ENCODE peak calls at places on chromosome 14, in six cellular contexts. One of them, this sample, is unnamed.

GRCh38 chr14:22081352-22081751 is 407.7 kb upstream of the OR4E1 start:
- DNase-seq in GM12878: no peak
- DNase-seq in GM12891: no peak
- DNase-seq in HepG2: no peak
- DNase-seq in H1: no peak
- DNase-seq in K562: no peak
- DNase-seq in this sample: no peak

GRCh38 chr14:56300495-56300894 is 182.3 kb downstream of the PELI2 start:
- DNase-seq in H1: no peak
- DNase-seq in GM12891: no peak
- DNase-seq in K562: no peak
- DNase-seq in GM12878: no peak
- DNase-seq in HepG2: no peak
- DNase-seq in this sample: no peak

GRCh38 chr14:92716131-92716530 is 32.3 kb downstream of the LGMN start:
- DNase-seq in K562: no peak
- DNase-seq in HepG2: no peak
- DNase-seq in GM12878: no peak
- DNase-seq in GM12891: no peak
- DNase-seq in H1: no peak
- DNase-seq in this sample: no peak

GRCh38 chr14:54637829-54638446 is 71.0 kb downstream of the SAMD4A start:
- DNase-seq in GM12891: no peak
- DNase-seq in GM12878: no peak
- DNase-seq in H1: no peak
- DNase-seq in K562: no peak
- DNase-seq in HepG2: no peak
- DNase-seq in this sample: no peak

GRCh38 chr14:94450722-94451090 is 1.9 kb downstream of the SERPINA11 start:
- DNase-seq in HepG2: no peak
- DNase-seq in H1: no peak
- DNase-seq in GM12891: no peak
- DNase-seq in K562: no peak
- DNase-seq in GM12878: no peak
- DNase-seq in this sample: no peak

GRCh38 chr14:38964630-38965029 is 138.4 kb downstream of the SEC23A start:
- DNase-seq in GM12891: no peak
- DNase-seq in GM12878: no peak
- DNase-seq in HepG2: peak
- DNase-seq in K562: no peak
- DNase-seq in H1: no peak
- DNase-seq in this sample: no peak

GRCh38 chr14:105854600-105855245 is 328.3 kb downstream of the TMEM121 start:
- DNase-seq in K562: no peak
- DNase-seq in HepG2: no peak
- DNase-seq in GM12891: no peak
- DNase-seq in GM12878: no peak
- DNase-seq in H1: no peak
- DNase-seq in this sample: no peak

GRCh38 chr14:52286659-52287649 is 19.5 kb downstream of the PTGDR start:
- DNase-seq in HepG2: no peak
- DNase-seq in H1: no peak
- DNase-seq in K562: no peak
- DNase-seq in GM12878: no peak
- DNase-seq in GM12891: no peak
- DNase-seq in this sample: no peak

GRCh38 chr14:76426161-76426696 is 50.3 kb downstream of the ESRRB start:
- DNase-seq in K562: peak
- DNase-seq in GM12878: no peak
- DNase-seq in H1: no peak
- DNase-seq in GM12891: no peak
- DNase-seq in HepG2: no peak
- DNase-seq in this sample: no peak

GRCh38 chr14:80426686-80427085 is 215.4 kb upstream of the DIO2 start:
- DNase-seq in GM12878: no peak
- DNase-seq in K562: no peak
- DNase-seq in HepG2: no peak
- DNase-seq in H1: no peak
- DNase-seq in GM12891: no peak
- DNase-seq in this sample: no peak

GRCh38 chr14:61470261-61470953 is 149.0 kb downstream of the PRKCH start:
- DNase-seq in H1: no peak
- DNase-seq in GM12891: no peak
- DNase-seq in K562: no peak
- DNase-seq in HepG2: no peak
- DNase-seq in GM12878: no peak
- DNase-seq in this sample: no peak

GRCh38 chr14:54671537-54671936 is 104.6 kb downstream of the SAMD4A start:
- DNase-seq in K562: no peak
- DNase-seq in GM12891: no peak
- DNase-seq in H1: no peak
- DNase-seq in GM12878: no peak
- DNase-seq in HepG2: no peak
- DNase-seq in this sample: no peak

GRCh38 chr14:65268594-65268993 is 143.9 kb upstream of the FUT8 start:
- DNase-seq in HepG2: no peak
- DNase-seq in K562: no peak
- DNase-seq in GM12891: no peak
- DNase-seq in GM12878: no peak
- DNase-seq in H1: no peak
- DNase-seq in this sample: no peak

GRCh38 chr14:20998674-20999366 is at the start of gene SLC39A2:
- DNase-seq in HepG2: no peak
- DNase-seq in GM12878: no peak
- DNase-seq in H1: no peak
- DNase-seq in GM12891: no peak
- DNase-seq in K562: peak
- DNase-seq in this sample: no peak

GRCh38 chr14:26835949-26836570 is 238.2 kb upstream of the NOVA1 start:
- DNase-seq in GM12878: no peak
- DNase-seq in K562: no peak
- DNase-seq in GM12891: no peak
- DNase-seq in HepG2: no peak
- DNase-seq in H1: no peak
- DNase-seq in this sample: no peak

GRCh38 chr14:56120091-56120632 is 2.0 kb downstream of the PELI2 start:
- DNase-seq in H1: no peak
- DNase-seq in K562: no peak
- DNase-seq in HepG2: no peak
- DNase-seq in GM12878: no peak
- DNase-seq in GM12891: no peak
- DNase-seq in this sample: no peak

GRCh38 chr14:65019944-65020566 is 33.4 kb downstream of the FNTB start:
- DNase-seq in H1: no peak
- DNase-seq in K562: peak
- DNase-seq in GM12891: no peak
- DNase-seq in HepG2: peak
- DNase-seq in GM12878: no peak
- DNase-seq in this sample: no peak

GRCh38 chr14:104889374-104889755 is 24.3 kb downstream of the CEP170B start:
- DNase-seq in HepG2: no peak
- DNase-seq in GM12891: no peak
- DNase-seq in GM12878: no peak
- DNase-seq in H1: no peak
- DNase-seq in K562: no peak
- DNase-seq in this sample: no peak

GRCh38 chr14:92954933-92955332 is 32.0 kb downstream of the CHGA start:
- DNase-seq in GM12878: no peak
- DNase-seq in GM12891: no peak
- DNase-seq in HepG2: no peak
- DNase-seq in H1: no peak
- DNase-seq in K562: no peak
- DNase-seq in this sample: no peak

GRCh38 chr14:72901361-72901760 is 7.5 kb upstream of the DPF3 start:
- DNase-seq in GM12891: no peak
- DNase-seq in HepG2: no peak
- DNase-seq in K562: no peak
- DNase-seq in GM12878: no peak
- DNase-seq in H1: no peak
- DNase-seq in this sample: no peak

GRCh38 chr14:84128025-84128424 is 1401.9 kb upstream of the FLRT2 start:
- DNase-seq in H1: no peak
- DNase-seq in GM12891: no peak
- DNase-seq in K562: no peak
- DNase-seq in HepG2: no peak
- DNase-seq in GM12878: no peak
- DNase-seq in this sample: no peak

GRCh38 chr14:51780006-51780692 is 80.3 kb upstream of the GNG2 start:
- DNase-seq in HepG2: peak
- DNase-seq in H1: no peak
- DNase-seq in K562: peak
- DNase-seq in GM12891: peak
- DNase-seq in GM12878: peak
- DNase-seq in this sample: peak

GRCh38 chr14:76473381-76474263 is 97.7 kb downstream of the ESRRB start:
- DNase-seq in GM12878: no peak
- DNase-seq in H1: no peak
- DNase-seq in HepG2: no peak
- DNase-seq in GM12891: no peak
- DNase-seq in K562: no peak
- DNase-seq in this sample: no peak

GRCh38 chr14:31207287-31207745 is 277 bp downstream of the HECTD1 start:
- DNase-seq in H1: no peak
- DNase-seq in K562: no peak
- DNase-seq in GM12891: no peak
- DNase-seq in HepG2: no peak
- DNase-seq in GM12878: no peak
- DNase-seq in this sample: no peak
- TF ChIP-seq POLR2A in H1: peak
- TF ChIP-seq POLR2A in K562: no peak
- TF ChIP-seq POLR2A in GM12891: no peak
- TF ChIP-seq POLR2A in HepG2: no peak
- TF ChIP-seq POLR2A in GM12878: peak
- TF ChIP-seq POLR2A in this sample: no peak

GRCh38 chr14:103151270-103151933 is 28.1 kb downstream of the TNFAIP2 start:
- DNase-seq in GM12891: no peak
- DNase-seq in GM12878: no peak
- DNase-seq in HepG2: no peak
- DNase-seq in K562: no peak
- DNase-seq in H1: no peak
- DNase-seq in this sample: no peak

GRCh38 chr14:103156733-103157411 is 33.6 kb downstream of the TNFAIP2 start:
- DNase-seq in GM12891: no peak
- DNase-seq in H1: no peak
- DNase-seq in K562: no peak
- DNase-seq in GM12878: no peak
- DNase-seq in HepG2: no peak
- DNase-seq in this sample: no peak

GRCh38 chr14:103155826-103156394 is 32.6 kb downstream of the TNFAIP2 start:
- DNase-seq in GM12878: no peak
- DNase-seq in K562: no peak
- DNase-seq in HepG2: no peak
- DNase-seq in GM12891: no peak
- DNase-seq in H1: no peak
- DNase-seq in this sample: no peak

GRCh38 chr14:103157969-103158368 is 34.7 kb downstream of the TNFAIP2 start:
- DNase-seq in GM12878: no peak
- DNase-seq in HepG2: no peak
- DNase-seq in GM12891: no peak
- DNase-seq in H1: no peak
- DNase-seq in K562: no peak
- DNase-seq in this sample: no peak

DNA sequence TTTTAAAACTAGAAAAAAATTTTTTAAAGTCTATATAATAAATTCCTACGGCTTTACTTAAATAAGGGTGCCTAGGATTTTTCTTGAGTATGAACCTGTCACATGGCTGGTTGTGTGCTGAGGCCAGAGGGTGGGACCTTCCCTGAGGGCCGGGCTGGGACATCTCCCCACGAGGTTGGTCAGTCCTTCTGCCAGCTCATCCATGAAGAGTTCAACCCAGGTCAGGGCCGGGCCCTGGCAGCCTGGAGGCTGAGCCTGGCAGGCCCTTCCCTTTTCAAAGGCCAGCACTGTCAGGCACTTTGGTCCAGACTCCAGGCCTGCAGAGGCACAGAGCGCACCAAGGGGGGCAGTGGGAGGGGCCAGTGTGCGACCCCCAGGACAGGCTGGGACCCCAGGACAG is 31.8 kb downstream of the TNFAIP2 start:
- DNase-seq in GM12878: no peak
- DNase-seq in HepG2: peak
- DNase-seq in K562: no peak
- DNase-seq in H1: no peak
- DNase-seq in GM12891: no peak
- DNase-seq in this sample: no peak
- TF ChIP-seq TAF1 in GM12878: no peak
- TF ChIP-seq TAF1 in HepG2: no peak
- TF ChIP-seq TAF1 in K562: no peak
- TF ChIP-seq TAF1 in H1: no peak
- TF ChIP-seq TAF1 in GM12891: no peak
- TF ChIP-seq TAF1 in this sample: no peak

GRCh38 chr14:44959538-44959937 is 2.2 kb downstream of the KLHL28 start:
- DNase-seq in K562: no peak
- DNase-seq in H1: no peak
- DNase-seq in GM12878: no peak
- DNase-seq in HepG2: no peak
- DNase-seq in GM12891: no peak
- DNase-seq in this sample: no peak

GRCh38 chr14:44955528-44955927 is 6.2 kb downstream of the KLHL28 start:
- DNase-seq in GM12891: no peak
- DNase-seq in K562: no peak
- DNase-seq in H1: no peak
- DNase-seq in GM12878: no peak
- DNase-seq in HepG2: no peak
- DNase-seq in this sample: no peak

GRCh38 chr14:44954750-44955149 is 7.0 kb downstream of the KLHL28 start:
- DNase-seq in GM12878: no peak
- DNase-seq in HepG2: no peak
- DNase-seq in GM12891: no peak
- DNase-seq in H1: no peak
- DNase-seq in K562: no peak
- DNase-seq in this sample: no peak

GRCh38 chr14:44960146-44960545 is 1.6 kb downstream of the KLHL28 start:
- DNase-seq in K562: no peak
- DNase-seq in H1: no peak
- DNase-seq in HepG2: no peak
- DNase-seq in GM12878: no peak
- DNase-seq in GM12891: no peak
- DNase-seq in this sample: no peak

GRCh38 chr14:44956866-44957265 is 4.9 kb downstream of the KLHL28 start:
- DNase-seq in GM12891: no peak
- DNase-seq in H1: no peak
- DNase-seq in GM12878: no peak
- DNase-seq in HepG2: no peak
- DNase-seq in K562: no peak
- DNase-seq in this sample: no peak
- TF ChIP-seq POLR2AphosphoS5 in GM12891: no peak
- TF ChIP-seq POLR2AphosphoS5 in H1: no peak
- TF ChIP-seq POLR2AphosphoS5 in GM12878: no peak
- TF ChIP-seq POLR2AphosphoS5 in HepG2: no peak
- TF ChIP-seq POLR2AphosphoS5 in K562: no peak
- TF ChIP-seq POLR2AphosphoS5 in this sample: no peak

GRCh38 chr14:99952039-99952438 is 113.2 kb upstream of the EVL start:
- DNase-seq in GM12891: no peak
- DNase-seq in GM12878: no peak
- DNase-seq in K562: no peak
- DNase-seq in HepG2: no peak
- DNase-seq in H1: no peak
- DNase-seq in this sample: no peak
- TF ChIP-seq POLR2A in GM12891: no peak
- TF ChIP-seq POLR2A in GM12878: no peak
- TF ChIP-seq POLR2A in K562: no peak
- TF ChIP-seq POLR2A in HepG2: no peak
- TF ChIP-seq POLR2A in H1: no peak
- TF ChIP-seq POLR2A in this sample: no peak